ENCODE peak calls at places on chromosomes 2 and 18, in four cellular contexts. J is AG04450; P is neural progenitor cell; F is CD4-positive, CD25-positive, alpha-beta regulatory T cell. Y is an unnamed sample. For H3K9me3, the result is how much of the 10 kb centered on the place peaks cover.

GRCh38 chr2:65746919-65747678 is 314.7 kb upstream of the SPRED2 start:
- DNase-seq in J (no peak), P (peak), F (no peak), Y (no peak)

GRCh38 chr2:137951606-137952005 is 12.7 kb upstream of the HNMT start:
- DNase-seq in J (peak), P (no peak), F (no peak), Y (no peak)

GRCh38 chr2:224284134-224284946 is 117.6 kb downstream of the FAM124B start:
- DNase-seq in J (no peak), P (peak), F (no peak), Y (no peak)

GRCh38 chr18:7512326-7512725 is 54.8 kb upstream of the PTPRM start:
- DNase-seq in J (no peak), P (no peak), F (no peak), Y (no peak)

GRCh38 chr2:24492283-24493272 is 1.5 kb downstream of the NCOA1 start:
- DNase-seq in J (no peak), P (peak), F (no peak), Y (no peak)

GRCh38 chr2:42602218-42602936 is 33.9 kb downstream of the MTA3 start:
- DNase-seq in J (no peak), P (no peak), F (no peak), Y (no peak)

GRCh38 chr2:235007664-235008457 is 56.0 kb downstream of the SH3BP4 start:
- DNase-seq in J (no peak), P (no peak), F (no peak), Y (no peak)

GRCh38 chr18:48445540-48445939 is 36.4 kb upstream of the ZBTB7C start:
- DNase-seq in J (peak), P (peak), F (peak), Y (peak)

GRCh38 chr2:96934831-96935545 is 51.4 kb downstream of the FAM178B start:
- DNase-seq in J (no peak), P (no peak), F (no peak), Y (no peak)

GRCh38 chr2:127313359-127313758 is 19.4 kb upstream of the ERCC3 start:
- DNase-seq in J (no peak), P (no peak), F (no peak), Y (no peak)

GRCh38 chr2:62266433-62267038 is 70.6 kb downstream of the B3GNT2 start:
- DNase-seq in J (peak), P (peak), F (no peak), Y (no peak)

GRCh38 chr2:238594796-238595749 is 168.3 kb downstream of the ASB1 start:
- DNase-seq in J (no peak), P (no peak), F (no peak), Y (no peak)

GRCh38 chr2:191783416-191783815 is 63.5 kb downstream of the CAVIN2 start:
- DNase-seq in J (no peak), P (no peak), F (no peak), Y (no peak)

GRCh38 chr2:119252186-119253113 is 28.8 kb downstream of the STEAP3 start:
- DNase-seq in J (peak), P (no peak), F (no peak), Y (no peak)

GRCh38 chr2:119590873-119591272 is 46.6 kb downstream of the CFAP221 start:
- DNase-seq in J (no peak), P (no peak), F (no peak), Y (no peak)

GRCh38 chr2:225140761-225141160 is 98.5 kb upstream of the DOCK10 start:
- DNase-seq in J (no peak), P (no peak), F (no peak), Y (no peak)

GRCh38 chr2:10258326-10258725 is 44.4 kb upstream of the HPCAL1 start:
- DNase-seq in J (no peak), P (no peak), F (no peak), Y (no peak)

GRCh38 chr18:31102020-31102684 is at the start of gene DSC2:
- DNase-seq in J (no peak), P (peak), F (no peak), Y (peak)
- H3K4me3 ChIP-seq in J (no peak), P (peak), F (no peak), Y (peak)

GRCh38 chr2:95220449-95220848 is 13.1 kb downstream of the ZNF892 start:
- DNase-seq in J (no peak), P (no peak), F (no peak), Y (no peak)

GRCh38 chr2:95215018-95215612 is 7.8 kb downstream of the ZNF892 start:
- DNase-seq in J (no peak), P (no peak), F (no peak), Y (no peak)
- H3K9me3 ChIP-seq in J (under half), P (half or more), F (half or more), Y (half or more)

DNA sequence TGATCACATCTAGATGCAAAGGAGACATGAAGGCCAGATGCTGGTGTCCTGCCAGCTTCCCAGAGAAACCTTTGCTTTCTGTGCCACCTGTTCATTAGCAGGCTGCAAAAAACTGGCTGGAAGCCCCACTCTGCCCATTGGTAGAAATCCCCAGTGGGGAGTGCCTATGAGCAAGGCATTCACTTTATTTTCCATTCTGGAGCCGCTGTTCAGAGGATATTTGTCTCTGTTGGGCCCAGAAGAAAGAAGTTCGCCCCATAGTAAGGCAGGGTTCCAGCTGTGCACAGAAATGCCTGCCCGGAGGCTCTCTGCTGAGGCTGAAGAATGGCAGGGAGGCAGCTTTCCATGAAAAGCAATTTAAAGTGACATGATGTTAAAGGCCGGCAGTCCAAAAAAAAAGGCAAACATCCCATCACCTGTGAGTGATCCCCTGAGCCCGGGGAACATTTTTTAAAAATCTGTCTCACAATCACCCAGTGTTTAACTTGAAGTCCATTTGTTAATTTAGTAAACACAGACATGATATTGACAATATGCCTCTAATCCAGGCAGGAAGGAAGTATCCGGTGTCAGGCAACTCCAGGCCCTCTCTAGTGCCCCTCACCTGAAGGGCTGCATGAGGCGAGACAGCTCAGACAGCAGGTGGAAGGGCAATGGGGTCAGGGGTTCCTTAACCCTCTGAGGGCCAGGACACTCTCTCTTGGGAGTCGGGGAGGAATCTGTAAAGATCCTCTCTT is 265.1 kb upstream of the SIX2 start:
- DNase-seq in J (no peak), P (peak), F (no peak), Y (peak)
- H3K4me3 ChIP-seq in J (no peak), P (no peak), F (no peak), Y (no peak)

GRCh38 chr2:81304154-81304830 is 999.7 kb upstream of the LRRTM1 start:
- DNase-seq in J (no peak), P (peak), F (no peak), Y (no peak)

GRCh38 chr2:81299841-81300240 is 995.3 kb upstream of the LRRTM1 start:
- DNase-seq in J (no peak), P (no peak), F (no peak), Y (no peak)
- H3K9me3 ChIP-seq in J (under half), P (under half), F (under half), Y (under half)

GRCh38 chr2:54079331-54079730 is 36.1 kb upstream of the ACYP2 start:
- DNase-seq in J (no peak), P (no peak), F (no peak), Y (no peak)
- H3K4me3 ChIP-seq in J (no peak), P (no peak), F (no peak), Y (no peak)

GRCh38 chr2:45006041-45006941 is 3.0 kb downstream of the SIX2 start:
- DNase-seq in J (no peak), P (peak), F (no peak), Y (no peak)
- H3K9me3 ChIP-seq in J (under half), P (under half), F (under half), Y (under half)

DNA sequence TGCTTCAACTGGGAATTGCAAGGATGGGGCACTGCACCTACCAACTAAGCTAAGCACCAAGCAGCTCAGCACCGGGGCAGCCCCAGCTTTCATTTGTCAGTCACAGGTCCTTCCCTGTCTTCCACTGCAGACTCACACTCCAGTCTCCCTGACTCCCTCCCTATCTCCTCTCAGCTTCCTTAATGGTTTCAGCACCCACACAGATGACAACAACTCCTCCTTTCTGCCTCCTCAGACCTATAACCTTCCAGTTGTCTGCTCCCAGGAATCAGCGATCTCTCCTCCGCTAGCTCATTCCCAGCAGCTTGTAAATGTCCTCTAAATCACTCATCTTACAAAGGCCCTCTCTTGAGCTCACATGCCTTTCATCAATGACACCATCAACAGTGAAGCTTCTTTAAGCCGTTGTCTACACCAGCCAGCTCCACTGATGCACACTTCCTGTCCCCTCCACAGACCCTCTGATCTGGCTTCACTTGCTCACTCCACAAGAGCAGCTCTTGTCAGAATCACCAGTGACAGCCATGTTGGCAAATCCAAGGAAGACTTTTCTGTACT is 32.1 kb downstream of the CLASP1 start:
- DNase-seq in J (no peak), P (peak), F (no peak), Y (no peak)
- H3K4me3 ChIP-seq in J (no peak), P (no peak), F (no peak), Y (no peak)

Y was measured in stomach.